ENCODE peak calls at places on chromosomes 6 and 20, in six cellular contexts. Z is fibroblast of villous mesenchyme, P is neural progenitor cell, N is mammary epithelial cell, K is body of pancreas, R is GM23338. V is an unnamed sample.

GRCh38 chr6:32439708-32440214 is at the start of gene HLA-DRA:
- DNase-seq in Z (peak), K (no peak), R (peak), N (peak), P (peak), V (peak)

GRCh38 chr6:25411316-25411961 is 132.3 kb downstream of the CARMIL1 start:
- DNase-seq in R (no peak), N (no peak), Z (no peak), P (no peak), K (no peak), V (no peak)

GRCh38 chr6:113560908-113561307 is 296.2 kb upstream of the MARCKS start:
- DNase-seq in Z (peak), R (no peak), N (peak), K (no peak), P (no peak), V (peak)

GRCh38 chr20:58174708-58175287 is 53.7 kb downstream of the ANKRD60 start:
- DNase-seq in K (no peak), R (no peak), N (no peak), Z (peak), P (peak), V (no peak)

GRCh38 chr6:43185391-43185790 is 3.4 kb downstream of the CUL9 start:
- DNase-seq in N (no peak), P (no peak), Z (no peak), K (no peak), R (no peak), V (no peak)

GRCh38 chr20:19809487-19809886 is 51.4 kb downstream of the RIN2 start:
- DNase-seq in Z (no peak), N (no peak), K (no peak), R (no peak), P (no peak), V (no peak)

GRCh38 chr6:122683996-122684651 is 73.9 kb downstream of the PKIB start:
- DNase-seq in R (no peak), Z (no peak), N (no peak), P (no peak), K (no peak), V (no peak)

GRCh38 chr20:53157443-53158408 is 185.6 kb downstream of the TSHZ2 start:
- DNase-seq in R (peak), P (peak), N (peak), K (peak), Z (peak), V (no peak)

GRCh38 chr6:155528982-155529453 is 73.4 kb upstream of the NOX3 start:
- DNase-seq in R (no peak), Z (peak), N (peak), K (no peak), P (no peak), V (peak)

GRCh38 chr6:97064578-97064977 is 140.1 kb downstream of the KLHL32 start:
- DNase-seq in P (no peak), R (peak), Z (no peak), N (no peak), K (no peak), V (no peak)

GRCh38 chr6:17622144-17622543 is 22.0 kb downstream of the FAM8A1 start:
- DNase-seq in Z (no peak), R (no peak), K (no peak), P (no peak), N (no peak), V (no peak)

GRCh38 chr6:43743682-43744381 is 26.2 kb upstream of the VEGFA start:
- DNase-seq in Z (no peak), N (no peak), K (no peak), R (no peak), P (no peak), V (no peak)

GRCh38 chr6:33628401-33628964 is 7.4 kb downstream of the ITPR3 start:
- DNase-seq in Z (no peak), R (no peak), P (no peak), K (no peak), N (no peak), V (no peak)

GRCh38 chr20:12949429-12949980 is 59.3 kb upstream of the SPTLC3 start:
- DNase-seq in K (no peak), Z (peak), P (no peak), R (no peak), N (no peak), V (no peak)

GRCh38 chr6:25694366-25694765 is 42.4 kb downstream of the SCGN start:
- DNase-seq in R (no peak), Z (peak), N (peak), P (no peak), K (no peak), V (peak)

GRCh38 chr20:45307076-45307645 is 521 bp downstream of the RBPJL start:
- DNase-seq in Z (no peak), P (no peak), R (peak), K (no peak), N (no peak), V (no peak)

GRCh38 chr20:45306431-45306982 is at the start of gene RBPJL:
- DNase-seq in R (peak), Z (no peak), P (peak), K (peak), N (no peak), V (no peak)

GRCh38 chr20:45303586-45304463 is 2.8 kb upstream of the RBPJL start:
- DNase-seq in P (no peak), R (no peak), Z (no peak), N (no peak), K (no peak), V (no peak)

GRCh38 chr20:45304464-45304999 is 2.1 kb upstream of the RBPJL start:
- DNase-seq in N (no peak), Z (no peak), K (no peak), R (no peak), P (no peak), V (no peak)

GRCh38 chr20:45305262-45305661 is 1.4 kb upstream of the RBPJL start:
- DNase-seq in Z (no peak), R (peak), N (no peak), P (no peak), K (peak), V (no peak)
- TF ChIP-seq CTCF in Z (peak), R (no peak), N (no peak), P (no peak), K (peak), V (no peak)

GRCh38 chr6:7156666-7157278 is 49.0 kb downstream of the RREB1 start:
- DNase-seq in R (no peak), Z (peak), P (no peak), K (no peak), N (no peak), V (peak)
- H3K4me3 ChIP-seq in R (no peak), Z (no peak), P (no peak), K (no peak), N (no peak), V (peak)

DNA sequence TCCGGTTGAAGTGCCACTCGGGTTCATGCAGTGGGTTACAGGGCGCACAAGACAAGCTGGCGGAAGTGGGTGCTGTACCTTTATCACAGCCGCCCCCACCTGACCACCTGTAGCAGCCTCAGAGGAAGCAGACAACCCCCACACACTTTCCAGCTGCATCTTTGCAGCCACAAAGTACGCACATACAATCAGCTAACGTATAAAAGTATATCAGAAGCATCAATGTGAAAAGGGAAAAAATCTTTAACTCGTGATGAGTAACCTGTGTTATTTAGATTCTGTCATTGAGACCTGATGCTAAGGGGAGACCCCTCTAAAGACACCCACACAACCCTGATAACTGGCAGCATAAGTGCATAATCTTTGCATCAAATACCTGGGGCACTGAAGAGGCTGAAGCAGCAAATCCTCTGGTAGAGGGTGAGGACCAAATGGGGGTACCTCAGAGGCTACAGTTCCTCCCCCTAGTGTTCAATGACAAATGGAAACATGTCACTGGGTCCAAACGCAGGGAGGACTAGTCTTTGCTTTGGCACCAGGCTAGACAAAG is 22.1 kb downstream of the BACH2 start:
- DNase-seq in P (peak), N (no peak), Z (no peak), R (peak), K (no peak), V (no peak)
- TF ChIP-seq CTCF in P (peak), N (no peak), Z (peak), R (peak), K (no peak), V (no peak)

DNA sequence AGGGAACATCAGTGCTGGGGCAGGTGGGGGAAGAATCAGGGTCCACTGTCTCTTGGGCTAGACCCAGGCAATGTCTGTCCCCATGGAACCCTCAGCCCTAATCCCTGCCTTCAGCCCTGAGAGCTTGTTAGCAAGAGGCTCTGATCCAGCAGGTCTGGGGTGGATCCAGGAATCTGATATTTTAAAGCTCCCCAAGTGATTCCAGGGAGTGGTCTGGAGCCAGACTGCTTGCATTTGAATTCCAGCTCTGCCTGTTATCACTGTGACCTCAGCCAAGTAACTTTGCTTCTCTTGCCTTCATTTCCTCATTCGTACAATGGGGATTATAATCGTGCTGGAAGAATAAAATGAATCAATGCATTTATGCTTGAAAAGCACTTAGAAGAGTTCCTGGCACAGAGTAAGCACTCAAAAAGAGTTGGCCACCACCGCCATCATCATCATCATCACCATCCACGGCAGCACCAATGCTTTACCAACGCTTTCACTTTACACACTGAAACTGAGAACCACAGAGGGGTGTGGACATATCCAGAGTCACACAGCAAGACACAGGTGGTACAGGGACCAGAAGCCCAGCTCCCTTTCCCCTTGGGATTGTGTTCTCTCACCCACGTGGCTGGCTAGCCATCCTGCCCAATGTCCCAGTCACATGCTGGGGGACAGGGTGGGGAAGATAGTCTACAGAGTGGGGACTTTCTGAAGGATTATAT is 75.7 kb upstream of the RALY start:
- DNase-seq in R (no peak), P (no peak), Z (no peak), N (no peak), K (no peak), V (no peak)
- H3K4me3 ChIP-seq in R (no peak), P (no peak), Z (no peak), N (no peak), K (no peak), V (no peak)

DNA sequence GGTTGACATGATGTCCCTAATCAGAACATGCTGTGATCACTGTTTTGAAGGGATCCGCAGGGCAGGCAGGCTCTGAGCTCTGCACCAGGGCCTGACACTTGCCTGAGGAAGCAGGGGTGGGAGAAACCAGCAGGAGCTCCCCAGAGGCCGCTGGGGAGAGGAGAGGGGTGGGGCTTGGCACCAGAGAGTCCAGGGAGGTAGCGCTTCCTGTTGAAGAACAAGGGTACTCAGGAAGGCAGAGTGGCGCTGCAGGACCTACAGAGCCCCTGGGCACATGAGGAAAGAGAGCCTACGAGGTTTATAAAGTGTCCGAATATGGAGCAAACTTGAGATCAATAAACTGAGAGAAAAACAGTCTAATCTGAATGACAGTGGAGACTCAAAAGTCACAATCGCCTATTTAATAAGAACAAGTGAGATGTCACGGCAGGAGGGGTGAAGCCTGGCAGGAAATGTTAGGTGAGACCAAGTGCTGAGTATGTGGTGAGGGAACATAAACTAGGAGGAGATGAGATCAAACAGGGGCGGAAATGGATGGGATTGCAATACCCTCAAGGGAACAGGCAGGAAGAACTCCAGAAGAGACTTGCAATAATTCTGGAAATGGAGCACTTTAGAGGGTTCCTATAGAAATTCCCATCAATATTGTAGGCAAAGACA is 5.8 kb upstream of the TBXT start:
- DNase-seq in K (peak), P (peak), Z (no peak), R (peak), N (no peak), V (no peak)
- TF ChIP-seq CTCF in K (no peak), P (no peak), Z (no peak), R (peak), N (no peak), V (no peak)

V was measured in HFF-Myc.